ENCODE peak calls at places on chromosomes 11 and 22, in six cellular contexts. Y is left colon, Q is NCI-H524, V is iPS-NIHi11, A is uterus, P is NT2/D1. E is an unnamed sample.

GRCh38 chr11:44264761-44265160 is 45.2 kb downstream of the ALX4 start:
- DNase-seq in Y (no peak), V (no peak), Q (no peak), A (no peak), P (no peak), E (no peak)

GRCh38 chr22:35174398-35174797 is 82.9 kb upstream of the HMGXB4 start:
- DNase-seq in Q (no peak), V (no peak), A (no peak), Y (no peak), P (no peak), E (no peak)

GRCh38 chr11:71127806-71128205 is 124.6 kb downstream of the SHANK2 start:
- DNase-seq in A (no peak), P (no peak), V (no peak), Y (no peak), Q (no peak), E (no peak)

GRCh38 chr11:94175545-94175944 is 46.9 kb downstream of the PANX1 start:
- DNase-seq in Y (no peak), A (no peak), Q (no peak), V (no peak), P (no peak), E (no peak)

GRCh38 chr11:122778148-122778547 is 60.2 kb upstream of the CRTAM start:
- DNase-seq in A (no peak), Q (no peak), Y (no peak), P (no peak), V (no peak), E (no peak)

GRCh38 chr11:50267851-50268250 is 235.2 kb downstream of the OR4C45 start:
- DNase-seq in Y (no peak), Q (no peak), V (no peak), A (no peak), P (no peak), E (no peak)

GRCh38 chr22:49427341-49427740 is 400.3 kb downstream of the BRD1 start:
- DNase-seq in A (no peak), V (no peak), P (no peak), Q (no peak), Y (no peak), E (no peak)

GRCh38 chr22:48919187-48919590 is 908.5 kb downstream of the BRD1 start:
- DNase-seq in A (no peak), P (no peak), Q (peak; percentile 59), Y (no peak), V (no peak), E (no peak)

GRCh38 chr11:80462211-80462610 is 1021.4 kb upstream of the TENM4 start:
- DNase-seq in Y (no peak), P (no peak), A (no peak), Q (no peak), V (no peak), E (no peak)

GRCh38 chr22:30325724-30326703 is 727 bp downstream of the TBC1D10A start:
- DNase-seq in V (peak; percentile 62), P (no peak), Q (no peak), A (peak; percentile 43), Y (peak; percentile 70), E (peak; percentile 51)

GRCh38 chr22:37244922-37245722 is 1.1 kb upstream of the RAC2 start:
- DNase-seq in V (no peak), Y (no peak), Q (no peak), P (no peak), A (no peak), E (no peak)

GRCh38 chr11:34348919-34349318 is 8.9 kb downstream of the ABTB2 start:
- DNase-seq in Q (no peak), P (no peak), A (no peak), V (no peak), Y (no peak), E (no peak)

GRCh38 chr22:43113516-43114251 is 3.1 kb downstream of the BIK start:
- DNase-seq in V (no peak), Y (peak; percentile 63), P (no peak), A (no peak), Q (no peak), E (no peak)

GRCh38 chr11:62614275-62614674 is 1.2 kb downstream of the ROM1 start:
- DNase-seq in Q (no peak), A (no peak), Y (no peak), V (no peak), P (no peak), E (no peak)

GRCh38 chr11:1997755-1998154 is at the start of gene H19:
- DNase-seq in V (no peak), Y (no peak), A (no peak), Q (no peak), P (no peak), E (no peak)

GRCh38 chr11:2929511-2929879 is 275 bp upstream of the PHLDA2 start:
- DNase-seq in P (no peak), Y (peak; percentile 80), V (no peak), A (no peak), Q (no peak), E (no peak)

E was measured in DND-41.